ENCODE peak calls at places on chromosome 5, in nine cellular contexts. Q, M, X, B, I, Z, F, P and G are unnamed samples.

GRCh38 chr5:2017540-2018389 is 135.0 kb upstream of the IRX4 start:
- DNase-seq in B (peak; percentile 17), P (peak; percentile 41), Z (peak; percentile 44), I (no peak), M (peak; percentile 41), X (no peak), F (peak; percentile 5), Q (peak; percentile 17), G (no peak)

GRCh38 chr5:111670826-111671492 is 86.0 kb downstream of the NREP start:
- DNase-seq in B (no peak), I (no peak), M (no peak), P (no peak), Z (no peak), Q (no peak), F (no peak), X (no peak), G (no peak)

GRCh38 chr5:167296680-167297079 is 994.8 kb upstream of the WWC1 start:
- DNase-seq in B (no peak), F (no peak), Q (peak; percentile 6), X (no peak), I (no peak), P (no peak), Z (no peak), M (no peak), G (no peak)

GRCh38 chr5:52605992-52606321 is 181.8 kb upstream of the ITGA1 start:
- DNase-seq in Q (no peak), X (no peak), M (no peak), Z (no peak), B (no peak), I (no peak), F (no peak), P (no peak), G (no peak)

GRCh38 chr5:34531736-34532135 is 124.4 kb upstream of the RAI14 start:
- DNase-seq in B (peak; percentile 57), Z (no peak), F (peak; percentile 32), I (no peak), M (no peak), P (peak; percentile 49), X (no peak), Q (peak; percentile 70), G (no peak)

GRCh38 chr5:16932401-16932800 is 3.7 kb downstream of the MYO10 start:
- DNase-seq in P (no peak), Z (no peak), F (peak; percentile 52), Q (no peak), I (no peak), M (peak; percentile 54), X (no peak), B (no peak), G (no peak)

GRCh38 chr5:122704247-122705036 is 70.4 kb upstream of the SNX2 start:
- DNase-seq in I (no peak), P (peak; percentile 78), Q (peak; percentile 52), M (no peak), B (peak; percentile 81), Z (no peak), F (peak; percentile 59), X (peak; percentile 72), G (no peak)

GRCh38 chr5:173896631-173897030 is 8.5 kb downstream of the CPEB4 start:
- DNase-seq in F (no peak), Q (no peak), Z (no peak), P (no peak), M (no peak), X (no peak), B (no peak), I (no peak), G (no peak)

GRCh38 chr5:66596791-66597757 is 881 bp downstream of the MAST4 start:
- DNase-seq in B (peak; percentile 29), I (no peak), F (peak; percentile 8), Z (peak; percentile 65), M (peak; percentile 15), X (peak; percentile 13), Q (peak; percentile 2), P (peak; percentile 26), G (no peak)
- TF ChIP-seq CTCF in B (no peak), I (no peak), F (no peak), Z (peak; percentile 7), M (no peak), X (no peak), Q (no peak), P (peak; percentile 2), G (no peak)

DNA sequence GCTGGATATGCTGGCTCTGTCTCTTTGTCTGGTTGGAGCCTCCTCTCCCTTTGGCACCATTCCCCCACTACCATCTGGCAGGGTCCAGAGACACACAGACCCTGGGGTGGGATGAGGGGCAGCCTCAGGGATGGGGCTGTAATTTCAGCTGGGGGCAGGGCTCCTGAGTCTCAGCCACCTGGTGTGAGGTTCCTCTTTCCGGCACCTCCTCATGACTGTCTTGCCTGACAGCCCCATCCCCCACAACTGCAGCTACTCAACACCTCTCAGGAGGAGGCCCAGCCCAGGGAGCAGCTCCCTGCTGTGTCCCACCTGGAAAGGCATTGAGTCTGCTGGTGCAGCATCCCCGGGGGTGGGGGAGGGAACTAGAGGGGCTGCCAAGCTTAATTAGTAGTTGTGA is 11.7 kb upstream of the RPS14 start:
- DNase-seq in B (no peak), Z (no peak), P (no peak), X (no peak), Q (no peak), I (no peak), F (no peak), M (no peak), G (no peak)
- TF ChIP-seq CTCF in B (no peak), Z (no peak), P (no peak), X (no peak), Q (no peak), I (no peak), F (no peak), M (no peak), G (no peak)

DNA sequence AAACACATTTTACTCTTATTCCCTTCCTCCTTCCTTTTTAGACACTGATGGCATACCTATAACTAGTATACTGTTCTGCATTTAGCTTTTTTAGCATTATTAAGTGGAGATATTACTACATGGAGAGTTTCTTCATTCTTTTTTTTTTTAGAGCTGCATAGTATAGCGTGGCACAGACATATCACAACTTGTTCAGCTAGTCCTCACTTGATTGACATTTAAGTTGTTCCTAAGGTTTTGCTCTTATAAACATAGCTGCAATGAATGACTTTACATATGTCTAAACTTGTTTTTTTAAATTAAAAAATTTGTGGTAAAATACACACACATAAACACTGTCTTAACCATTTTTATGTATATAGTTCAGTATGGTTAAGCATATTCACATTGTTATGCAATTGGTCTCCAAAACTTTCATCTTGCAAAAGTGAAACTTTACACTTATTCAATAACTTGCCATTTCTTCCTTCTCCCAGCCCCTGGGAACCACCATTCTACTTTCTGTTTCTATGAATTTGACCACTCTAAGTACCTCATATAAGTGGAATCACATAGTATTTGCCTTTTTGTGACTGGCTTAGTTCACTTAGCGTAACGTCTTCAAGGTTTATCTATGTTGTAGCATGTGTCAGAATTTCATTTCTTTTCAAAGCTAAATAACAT is 48.7 kb downstream of the ANKDD1B start:
- DNase-seq in X (no peak), I (no peak), Z (no peak), B (no peak), F (no peak), P (no peak), Q (no peak), M (no peak), G (no peak)
- TF ChIP-seq CTCF in X (no peak), I (no peak), Z (no peak), B (no peak), F (no peak), P (no peak), Q (no peak), M (no peak), G (no peak)

DNA sequence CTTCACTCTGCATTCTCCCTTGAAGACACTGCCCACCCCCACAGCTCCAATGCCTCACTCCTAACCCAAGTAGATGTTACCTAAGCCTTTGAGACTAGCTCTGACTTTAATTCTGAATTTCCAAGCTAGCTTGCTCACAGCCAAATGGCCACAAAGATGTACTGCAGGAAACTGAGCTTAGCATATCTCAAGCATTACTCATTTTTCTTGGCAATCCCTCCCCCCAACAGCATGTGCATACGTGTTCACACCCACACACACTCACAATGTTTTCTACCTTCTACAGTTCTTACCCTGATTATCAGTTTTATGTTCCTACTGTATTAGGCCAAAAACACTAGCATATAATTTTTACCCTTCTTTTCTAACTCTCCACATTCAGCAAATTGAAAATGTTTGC is 13.7 kb upstream of the GRIA1 start:
- DNase-seq in Q (peak; percentile 88), B (peak; percentile 85), M (no peak), I (no peak), F (peak; percentile 77), Z (no peak), P (peak; percentile 88), X (peak; percentile 79), G (no peak)
- TF ChIP-seq CTCF in Q (peak; percentile 52), B (peak; percentile 54), M (no peak), I (no peak), F (peak; percentile 48), Z (no peak), P (peak; percentile 35), X (peak; percentile 39), G (no peak)